ENCODE peak calls at places on chromosome 7, in six cellular contexts. A, L, F, C, N and H are unnamed samples.
A peak's percentile ranks its signal among the peaks of the same experiment; 100 is the strongest.

GRCh38 chr7:141439776-141440175 is 111.4 kb upstream of the AGK start:
- DNase-seq in A (no peak), L (no peak), F (no peak), C (no peak), N (no peak), H (no peak)

GRCh38 chr7:73970801-73971229 is 57.2 kb upstream of the ELN start:
- DNase-seq in A (no peak), L (no peak), F (no peak), C (no peak), N (no peak), H (no peak)

GRCh38 chr7:26326211-26326610 is 34.5 kb downstream of the SNX10 start:
- DNase-seq in A (no peak), L (no peak), F (no peak), C (no peak), N (no peak), H (no peak)

GRCh38 chr7:76375251-76375650 is 16.5 kb upstream of the YWHAG start:
- DNase-seq in A (no peak), L (no peak), F (no peak), C (no peak), N (no peak), H (no peak)

GRCh38 chr7:43847496-43847895 is 21.8 kb downstream of the MRPS24 start:
- DNase-seq in A (no peak), L (no peak), F (no peak), C (no peak), N (no peak), H (no peak)

GRCh38 chr7:58086461-58086860 is 636.5 kb downstream of the ZNF716 start:
- DNase-seq in A (no peak), L (no peak), F (no peak), C (no peak), N (no peak), H (no peak)

GRCh38 chr7:157887400-157887799 is 550.6 kb downstream of the DNAJB6 start:
- DNase-seq in A (no peak), L (no peak), F (no peak), C (no peak), N (no peak), H (no peak)

GRCh38 chr7:158362912-158363905 is 224.4 kb downstream of the PTPRN2 start:
- DNase-seq in A (peak; percentile 50), L (peak; percentile 49), F (no peak), C (no peak), N (peak; percentile 68), H (no peak)

GRCh38 chr7:107938448-107939250 is 47.7 kb downstream of the DLD start:
- DNase-seq in A (no peak), L (no peak), F (no peak), C (no peak), N (no peak), H (no peak)

GRCh38 chr7:512146-512510 is 7.5 kb downstream of the PDGFA start:
- DNase-seq in A (no peak), L (no peak), F (peak; percentile 14), C (no peak), N (no peak), H (no peak)

GRCh38 chr7:92751902-92752901 is 84.2 kb downstream of the CDK6 start:
- DNase-seq in A (no peak), L (no peak), F (no peak), C (peak; percentile 87), N (no peak), H (no peak)

GRCh38 chr7:7944619-7945282 is 23.8 kb upstream of the GLCCI1 start:
- DNase-seq in A (no peak), L (no peak), F (no peak), C (no peak), N (no peak), H (no peak)

GRCh38 chr7:43698461-43699255 is 30.7 kb downstream of the COA1 start:
- DNase-seq in A (no peak), L (no peak), F (no peak), C (no peak), N (no peak), H (no peak)

GRCh38 chr7:11492307-11492706 is 339.7 kb downstream of the THSD7A start:
- DNase-seq in A (no peak), L (no peak), F (no peak), C (no peak), N (no peak), H (no peak)

GRCh38 chr7:98283887-98284222 is 2.4 kb downstream of the BRI3 start:
- DNase-seq in A (no peak), L (no peak), F (no peak), C (no peak), N (no peak), H (no peak)

GRCh38 chr7:129053938-129054437 is 923 bp downstream of the TNPO3 start:
- DNase-seq in A (no peak), L (no peak), F (no peak), C (no peak), N (no peak), H (no peak)

GRCh38 chr7:29288534-29289091 is 94.0 kb downstream of the CHN2 start:
- DNase-seq in A (no peak), L (no peak), F (no peak), C (no peak), N (no peak), H (no peak)

GRCh38 chr7:25669954-25670841 is 441.9 kb upstream of the NPVF start:
- DNase-seq in A (no peak), L (no peak), F (no peak), C (no peak), N (no peak), H (no peak)

GRCh38 chr7:12385364-12385786 is 18.3 kb downstream of the VWDE start:
- DNase-seq in A (peak; percentile 38), L (no peak), F (no peak), C (no peak), N (no peak), H (no peak)

GRCh38 chr7:129299889-129300288 is 75.1 kb downstream of the AHCYL2 start:
- DNase-seq in A (no peak), L (no peak), F (no peak), C (no peak), N (no peak), H (no peak)

GRCh38 chr7:151485006-151485732 is 34.5 kb downstream of the RHEB start:
- DNase-seq in A (no peak), L (no peak), F (no peak), C (peak; percentile 36), N (no peak), H (no peak)

GRCh38 chr7:30226593-30227268 is 57.7 kb upstream of the ZNRF2 start:
- DNase-seq in A (peak; percentile 62), L (no peak), F (no peak), C (no peak), N (peak; percentile 66), H (no peak)

GRCh38 chr7:18610331-18610948 is 114.9 kb downstream of the HDAC9 start:
- DNase-seq in A (peak; percentile 59), L (no peak), F (no peak), C (no peak), N (peak; percentile 12), H (no peak)

DNA sequence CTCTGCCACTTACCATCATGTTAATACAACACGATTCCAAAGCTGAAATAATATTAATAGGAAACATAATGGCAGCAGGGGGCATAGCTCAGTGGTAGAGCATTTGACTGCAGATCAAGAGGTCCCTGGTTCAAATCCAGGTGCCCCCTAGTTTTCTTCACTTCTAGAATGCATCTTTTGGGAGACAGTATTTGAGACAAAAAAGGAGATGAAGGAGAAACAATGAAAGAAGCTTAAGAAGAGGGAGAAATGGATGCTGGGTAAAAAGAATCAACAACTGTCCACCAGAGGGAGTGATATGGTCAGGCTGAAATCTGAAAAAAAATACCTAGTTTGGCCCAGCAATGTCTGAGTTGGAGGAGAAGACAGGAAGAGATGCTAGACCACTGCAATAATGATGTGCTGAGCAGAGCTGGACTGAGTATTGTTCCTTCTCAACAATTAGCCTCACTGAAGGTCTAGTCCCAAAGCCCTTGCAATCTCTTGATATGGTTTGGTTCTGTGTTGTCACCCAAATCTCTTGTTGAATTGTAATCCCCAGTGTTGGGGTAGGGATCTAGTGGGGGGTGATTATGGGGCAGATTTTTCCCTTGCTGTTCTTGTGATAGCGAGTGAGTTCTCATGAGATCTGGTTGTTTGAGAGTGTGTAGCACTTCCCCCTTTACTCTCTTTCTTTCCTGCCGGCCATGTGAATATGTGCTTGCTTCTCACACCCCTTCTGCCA is 48.3 kb downstream of the ZNF783 start:
- DNase-seq in A (peak; percentile 6), L (no peak), F (no peak), C (peak; percentile 50), N (no peak), H (no peak)
- TF ChIP-seq CTCF in A (peak; percentile 72), L (peak; percentile 66), F (peak; percentile 55), C (peak; percentile 76), N (peak; percentile 21), H (peak; percentile 39)

GRCh38 chr7:70778585-70778984 is 353.4 kb upstream of the GALNT17 start:
- DNase-seq in A (no peak), L (no peak), F (no peak), C (no peak), N (no peak), H (no peak)

GRCh38 chr7:70777251-70777650 is 354.7 kb upstream of the GALNT17 start:
- DNase-seq in A (no peak), L (no peak), F (no peak), C (no peak), N (no peak), H (no peak)

GRCh38 chr7:70774895-70775527 is 356.9 kb upstream of the GALNT17 start:
- DNase-seq in A (no peak), L (no peak), F (no peak), C (no peak), N (no peak), H (no peak)

GRCh38 chr7:70776627-70777101 is 355.3 kb upstream of the GALNT17 start:
- DNase-seq in A (no peak), L (no peak), F (no peak), C (no peak), N (no peak), H (no peak)

GRCh38 chr7:70775570-70776156 is 356.3 kb upstream of the GALNT17 start:
- DNase-seq in A (peak; percentile 31), L (no peak), F (no peak), C (no peak), N (no peak), H (no peak)
- TF ChIP-seq CTCF in A (peak; percentile 8), L (no peak), F (no peak), C (peak; percentile 11), N (no peak), H (peak; percentile 22)

GRCh38 chr7:83486957-83487356 is 162.0 kb downstream of the SEMA3E start:
- DNase-seq in A (no peak), L (no peak), F (no peak), C (no peak), N (no peak), H (no peak)
- TF ChIP-seq CTCF in A (no peak), L (no peak), F (no peak), C (no peak), N (no peak), H (no peak)

DNA sequence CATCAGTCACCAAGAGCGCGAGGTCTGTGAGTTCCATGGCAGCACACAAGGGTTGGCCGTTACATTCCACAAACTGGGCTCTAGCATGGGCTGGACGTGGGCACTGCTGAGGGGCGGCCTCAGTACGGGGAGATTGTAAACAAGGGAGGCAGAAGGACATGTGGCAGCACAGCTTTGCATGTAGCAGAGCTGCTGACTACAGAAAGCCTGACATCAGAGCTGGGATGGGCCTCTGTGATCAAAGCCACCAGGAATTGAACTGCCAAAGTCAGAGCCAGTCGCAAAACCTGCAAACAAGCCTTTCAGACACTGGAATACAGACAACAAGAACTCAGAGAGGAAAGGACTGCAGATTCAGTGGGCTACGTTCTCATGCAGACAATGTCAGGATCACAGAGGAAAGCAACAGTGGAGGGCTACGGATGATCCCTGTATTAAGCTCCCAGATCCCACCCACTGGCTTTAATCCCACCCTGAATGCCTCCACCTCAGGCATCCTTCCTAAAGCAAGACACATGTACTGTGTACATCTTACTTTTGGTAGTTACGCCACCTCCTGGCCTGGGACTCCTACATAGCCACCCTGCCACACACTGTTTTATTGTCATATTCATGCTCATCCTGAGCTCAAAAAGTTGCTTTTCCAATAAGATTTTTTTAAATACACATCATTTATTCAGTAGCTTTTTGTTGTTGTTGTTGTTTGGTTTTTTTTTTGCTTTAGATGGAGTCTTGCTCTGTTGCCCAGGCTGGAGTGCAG is 291.1 kb upstream of the IMMP2L start:
- DNase-seq in A (no peak), L (no peak), F (no peak), C (no peak), N (no peak), H (no peak)
- TF ChIP-seq CTCF in A (peak; percentile 8), L (no peak), F (no peak), C (peak; percentile 23), N (no peak), H (peak; percentile 24)